ENCODE peak calls at places on chromosomes 13 and 19, in ten cellular contexts. One of them, this sample, is unnamed.

GRCh38 chr13:50519866-50520265 is 323.6 kb downstream of the DLEU7 start:
- DNase-seq in activated naive CD4-positive, alpha-beta T cell treated with Interleukin-2 at 50 U/mL for 16 hours: no peak
- DNase-seq in NCI-H187: no peak
- DNase-seq in nephron progenitor cell: no peak
- DNase-seq in activated T-helper 1 cell treated with anti-CD3 and anti-CD28 coated beads, Interleukin-12 subunit alpha, Interleukin-12 subunit beta, Interleukin-2, Interleukin-4 antibody, amounts not matched to agents 30 ng/mL and 10 ng/mL and 1 ng/mL, durations not matched to agents 14 hours and 24 hours and 36 hours: no peak
- DNase-seq in T-cell: no peak
- DNase-seq in dermis blood vessel endothelial cell: no peak
- DNase-seq in RPMI7951: no peak
- DNase-seq in NB4: no peak
- DNase-seq in A549: no peak
- DNase-seq in this sample: no peak

GRCh38 chr13:63367522-63368198 is 1952.0 kb upstream of the PCDH20 start:
- DNase-seq in nephron progenitor cell: no peak
- DNase-seq in dermis blood vessel endothelial cell: no peak
- DNase-seq in T-cell: no peak
- DNase-seq in RPMI7951: no peak
- DNase-seq in activated naive CD4-positive, alpha-beta T cell treated with Interleukin-2 at 50 U/mL for 16 hours: no peak
- DNase-seq in A549: no peak
- DNase-seq in NB4: no peak
- DNase-seq in NCI-H187: no peak
- DNase-seq in activated T-helper 1 cell treated with anti-CD3 and anti-CD28 coated beads, Interleukin-12 subunit alpha, Interleukin-12 subunit beta, Interleukin-2, Interleukin-4 antibody, amounts not matched to agents 30 ng/mL and 10 ng/mL and 1 ng/mL, durations not matched to agents 14 hours and 24 hours and 36 hours: no peak
- DNase-seq in this sample: no peak

GRCh38 chr13:26340812-26341211 is 86.9 kb downstream of the CDK8 start:
- DNase-seq in dermis blood vessel endothelial cell: no peak
- DNase-seq in A549: no peak
- DNase-seq in nephron progenitor cell: no peak
- DNase-seq in activated T-helper 1 cell treated with anti-CD3 and anti-CD28 coated beads, Interleukin-12 subunit alpha, Interleukin-12 subunit beta, Interleukin-2, Interleukin-4 antibody, amounts not matched to agents 30 ng/mL and 10 ng/mL and 1 ng/mL, durations not matched to agents 14 hours and 24 hours and 36 hours: no peak
- DNase-seq in T-cell: no peak
- DNase-seq in RPMI7951: no peak
- DNase-seq in NB4: no peak
- DNase-seq in NCI-H187: no peak
- DNase-seq in activated naive CD4-positive, alpha-beta T cell treated with Interleukin-2 at 50 U/mL for 16 hours: no peak
- DNase-seq in this sample: no peak

GRCh38 chr19:46508206-46508605 is 12.5 kb upstream of the PNMA8B start:
- DNase-seq in RPMI7951: no peak
- DNase-seq in NCI-H187: no peak
- DNase-seq in T-cell: no peak
- DNase-seq in nephron progenitor cell: no peak
- DNase-seq in dermis blood vessel endothelial cell: no peak
- DNase-seq in activated naive CD4-positive, alpha-beta T cell treated with Interleukin-2 at 50 U/mL for 16 hours: no peak
- DNase-seq in activated T-helper 1 cell treated with anti-CD3 and anti-CD28 coated beads, Interleukin-12 subunit alpha, Interleukin-12 subunit beta, Interleukin-2, Interleukin-4 antibody, amounts not matched to agents 30 ng/mL and 10 ng/mL and 1 ng/mL, durations not matched to agents 14 hours and 24 hours and 36 hours: no peak
- DNase-seq in NB4: no peak
- DNase-seq in A549: no peak
- DNase-seq in this sample: no peak

GRCh38 chr19:4096049-4096892 is 27.7 kb downstream of the MAP2K2 start:
- DNase-seq in NB4: no peak
- DNase-seq in dermis blood vessel endothelial cell: no peak
- DNase-seq in A549: no peak
- DNase-seq in T-cell: no peak
- DNase-seq in NCI-H187: no peak
- DNase-seq in RPMI7951: no peak
- DNase-seq in activated T-helper 1 cell treated with anti-CD3 and anti-CD28 coated beads, Interleukin-12 subunit alpha, Interleukin-12 subunit beta, Interleukin-2, Interleukin-4 antibody, amounts not matched to agents 30 ng/mL and 10 ng/mL and 1 ng/mL, durations not matched to agents 14 hours and 24 hours and 36 hours: no peak
- DNase-seq in activated naive CD4-positive, alpha-beta T cell treated with Interleukin-2 at 50 U/mL for 16 hours: no peak
- DNase-seq in nephron progenitor cell: no peak
- DNase-seq in this sample: no peak

GRCh38 chr13:49456156-49456555 is 12.1 kb downstream of the SETDB2 start:
- DNase-seq in NB4: no peak
- DNase-seq in nephron progenitor cell: no peak
- DNase-seq in A549: no peak
- DNase-seq in T-cell: no peak
- DNase-seq in NCI-H187: no peak
- DNase-seq in dermis blood vessel endothelial cell: no peak
- DNase-seq in RPMI7951: no peak
- DNase-seq in activated naive CD4-positive, alpha-beta T cell treated with Interleukin-2 at 50 U/mL for 16 hours: no peak
- DNase-seq in activated T-helper 1 cell treated with anti-CD3 and anti-CD28 coated beads, Interleukin-12 subunit alpha, Interleukin-12 subunit beta, Interleukin-2, Interleukin-4 antibody, amounts not matched to agents 30 ng/mL and 10 ng/mL and 1 ng/mL, durations not matched to agents 14 hours and 24 hours and 36 hours: no peak
- DNase-seq in this sample: no peak

GRCh38 chr19:54207908-54208783 is 7.5 kb downstream of the RPS9 start:
- DNase-seq in A549: no peak
- DNase-seq in RPMI7951: peak; percentile 62
- DNase-seq in T-cell: peak; percentile 44
- DNase-seq in activated T-helper 1 cell treated with anti-CD3 and anti-CD28 coated beads, Interleukin-12 subunit alpha, Interleukin-12 subunit beta, Interleukin-2, Interleukin-4 antibody, amounts not matched to agents 30 ng/mL and 10 ng/mL and 1 ng/mL, durations not matched to agents 14 hours and 24 hours and 36 hours: no peak
- DNase-seq in NCI-H187: no peak
- DNase-seq in dermis blood vessel endothelial cell: peak; percentile 65
- DNase-seq in NB4: peak; percentile 98
- DNase-seq in nephron progenitor cell: no peak
- DNase-seq in activated naive CD4-positive, alpha-beta T cell treated with Interleukin-2 at 50 U/mL for 16 hours: peak; percentile 50
- DNase-seq in this sample: no peak

GRCh38 chr13:72145383-72145782 is 278.4 kb upstream of the DACH1 start:
- DNase-seq in nephron progenitor cell: no peak
- DNase-seq in NB4: no peak
- DNase-seq in dermis blood vessel endothelial cell: no peak
- DNase-seq in NCI-H187: no peak
- DNase-seq in activated T-helper 1 cell treated with anti-CD3 and anti-CD28 coated beads, Interleukin-12 subunit alpha, Interleukin-12 subunit beta, Interleukin-2, Interleukin-4 antibody, amounts not matched to agents 30 ng/mL and 10 ng/mL and 1 ng/mL, durations not matched to agents 14 hours and 24 hours and 36 hours: no peak
- DNase-seq in RPMI7951: no peak
- DNase-seq in A549: no peak
- DNase-seq in activated naive CD4-positive, alpha-beta T cell treated with Interleukin-2 at 50 U/mL for 16 hours: no peak
- DNase-seq in T-cell: no peak
- DNase-seq in this sample: no peak

GRCh38 chr19:16587031-16588023 is 15.1 kb upstream of the SLC35E1 start:
- DNase-seq in NB4: peak; percentile 91
- DNase-seq in activated T-helper 1 cell treated with anti-CD3 and anti-CD28 coated beads, Interleukin-12 subunit alpha, Interleukin-12 subunit beta, Interleukin-2, Interleukin-4 antibody, amounts not matched to agents 30 ng/mL and 10 ng/mL and 1 ng/mL, durations not matched to agents 14 hours and 24 hours and 36 hours: peak; percentile 46
- DNase-seq in RPMI7951: peak; percentile 28
- DNase-seq in activated naive CD4-positive, alpha-beta T cell treated with Interleukin-2 at 50 U/mL for 16 hours: peak; percentile 63
- DNase-seq in NCI-H187: no peak
- DNase-seq in T-cell: peak; percentile 66
- DNase-seq in nephron progenitor cell: peak; percentile 34
- DNase-seq in dermis blood vessel endothelial cell: peak; percentile 38
- DNase-seq in A549: no peak
- DNase-seq in this sample: no peak